ENCODE peak calls at places on chromosomes 1 and 21, in five cellular contexts. H, P, Q, F and S are unnamed samples.
A peak's percentile ranks its signal among the peaks of the same experiment; 100 is the strongest.

GRCh38 chr1:185157599-185158469 is 867 bp downstream of the SWT1 start:
- DNase-seq in H (no peak), P (peak; percentile 43), Q (no peak), F (peak; percentile 49), S (no peak)

GRCh38 chr1:220040028-220040596 is 6.2 kb downstream of the EPRS1 start:
- DNase-seq in H (no peak), P (no peak), Q (no peak), F (no peak), S (no peak)

GRCh38 chr21:44304846-44305245 is 5.0 kb downstream of the PFKL start:
- DNase-seq in H (peak; percentile 59), P (peak; percentile 55), Q (peak; percentile 39), F (peak; percentile 53), S (no peak)

GRCh38 chr1:147111381-147112130 is 60.7 kb downstream of the PRKAB2 start:
- DNase-seq in H (no peak), P (no peak), Q (no peak), F (no peak), S (no peak)

GRCh38 chr1:3298197-3298596 is 156.3 kb upstream of the ARHGEF16 start:
- DNase-seq in H (no peak), P (no peak), Q (no peak), F (no peak), S (no peak)

GRCh38 chr1:178512566-178513277 is at the start of gene TEX35:
- DNase-seq in H (no peak), P (no peak), Q (no peak), F (no peak), S (no peak)

GRCh38 chr1:238223067-238223640 is 332.4 kb upstream of the ZP4 start:
- DNase-seq in H (no peak), P (no peak), Q (no peak), F (no peak), S (no peak)

GRCh38 chr1:211345719-211346118 is 19.1 kb downstream of the TRAF5 start:
- DNase-seq in H (peak; percentile 80), P (peak; percentile 79), Q (peak; percentile 54), F (no peak), S (no peak)

GRCh38 chr1:150574260-150575071 is 4.9 kb downstream of the MCL1 start:
- DNase-seq in H (no peak), P (no peak), Q (no peak), F (no peak), S (no peak)

GRCh38 chr1:188769181-188769580 is 1708.5 kb downstream of the BRINP3 start:
- DNase-seq in H (peak; percentile 49), P (peak; percentile 65), Q (peak; percentile 43), F (no peak), S (no peak)

GRCh38 chr1:87898401-87898800 is 569.7 kb downstream of the LMO4 start:
- DNase-seq in H (no peak), P (no peak), Q (no peak), F (no peak), S (no peak)
- H3K9ac ChIP-seq in H (no peak overlapping the region), P (no peak overlapping the region), Q (no peak overlapping the region), F (no peak overlapping the region), S (peak overlapping the region; percentile 11)

GRCh38 chr21:18058731-18059398 is 185.8 kb upstream of the CHODL start:
- DNase-seq in H (no peak), P (no peak), Q (no peak), F (no peak), S (no peak)

GRCh38 chr21:18060402-18060801 is 184.2 kb upstream of the CHODL start:
- DNase-seq in H (no peak), P (no peak), Q (no peak), F (no peak), S (no peak)
- H3K9ac ChIP-seq in H (no peak overlapping the region), P (no peak overlapping the region), Q (no peak overlapping the region), F (no peak overlapping the region), S (no peak overlapping the region)

GRCh38 chr1:71465093-71465492 is 384.3 kb upstream of the ZRANB2 start:
- DNase-seq in H (no peak), P (no peak), Q (no peak), F (no peak), S (no peak)

GRCh38 chr1:71461416-71461815 is 380.6 kb upstream of the ZRANB2 start:
- DNase-seq in H (no peak), P (no peak), Q (no peak), F (no peak), S (no peak)

GRCh38 chr1:71464016-71464415 is 383.2 kb upstream of the ZRANB2 start:
- DNase-seq in H (no peak), P (no peak), Q (no peak), F (no peak), S (no peak)

GRCh38 chr1:71462247-71462646 is 381.4 kb upstream of the ZRANB2 start:
- DNase-seq in H (peak; percentile 87), P (peak; percentile 49), Q (peak; percentile 71), F (no peak), S (no peak)

DNA sequence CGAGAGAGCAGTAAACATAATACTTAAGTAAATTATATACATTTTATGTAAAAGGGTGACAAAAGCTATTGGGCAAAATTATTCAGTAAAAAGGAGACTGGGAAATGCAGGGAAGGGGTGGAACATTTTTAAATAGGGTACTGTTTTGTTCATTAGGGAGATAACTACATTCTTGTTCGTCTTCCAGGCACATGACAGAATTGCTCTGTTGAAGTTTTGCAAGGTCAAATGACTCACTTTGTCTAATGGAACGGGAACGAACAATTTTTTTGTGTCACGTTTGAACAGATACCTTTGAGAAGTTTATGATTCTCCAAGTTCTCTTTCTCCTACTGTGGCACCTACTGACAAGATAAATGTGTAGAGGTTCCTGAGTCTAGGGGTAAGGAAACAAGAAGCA is 382.3 kb upstream of the ZRANB2 start:
- DNase-seq in H (no peak), P (no peak), Q (no peak), F (no peak), S (no peak)
- H3K9ac ChIP-seq in H (no peak overlapping the region), P (no peak overlapping the region), Q (no peak overlapping the region), F (no peak overlapping the region), S (no peak overlapping the region)

GRCh38 chr1:26877326-26877725 is 12.8 kb downstream of the GPN2 start:
- DNase-seq in H (no peak), P (no peak), Q (no peak), F (no peak), S (no peak)

GRCh38 chr1:26874896-26875295 is 11.9 kb downstream of the SFN start:
- DNase-seq in H (no peak), P (peak; percentile 58), Q (no peak), F (no peak), S (no peak)

GRCh38 chr1:26882696-26883095 is 7.4 kb downstream of the GPN2 start:
- DNase-seq in H (no peak), P (no peak), Q (no peak), F (no peak), S (no peak)

GRCh38 chr1:26879793-26880192 is 10.3 kb downstream of the GPN2 start:
- DNase-seq in H (no peak), P (no peak), Q (no peak), F (no peak), S (no peak)
- H3K9ac ChIP-seq in H (no peak overlapping the region), P (no peak overlapping the region), Q (no peak overlapping the region), F (no peak overlapping the region), S (no peak overlapping the region)

GRCh38 chr1:9317591-9318331 is 25.1 kb downstream of the SPSB1 start:
- DNase-seq in H (no peak), P (no peak), Q (no peak), F (peak; percentile 83), S (no peak)
- H3K9ac ChIP-seq in H (no peak overlapping the region), P (no peak overlapping the region), Q (no peak overlapping the region), F (peak overlapping the region; percentile 7), S (no peak overlapping the region)

GRCh38 chr21:35236090-35236489 is 187.0 kb upstream of the RUNX1 start:
- DNase-seq in H (no peak), P (no peak), Q (no peak), F (no peak), S (no peak)

GRCh38 chr21:35238119-35238518 is 189.0 kb upstream of the RUNX1 start:
- DNase-seq in H (no peak), P (no peak), Q (no peak), F (no peak), S (no peak)

GRCh38 chr21:35237287-35237686 is 188.2 kb upstream of the RUNX1 start:
- DNase-seq in H (no peak), P (no peak), Q (no peak), F (no peak), S (no peak)

GRCh38 chr21:35243171-35243570 is 194.1 kb upstream of the RUNX1 start:
- DNase-seq in H (no peak), P (no peak), Q (no peak), F (no peak), S (no peak)

DNA sequence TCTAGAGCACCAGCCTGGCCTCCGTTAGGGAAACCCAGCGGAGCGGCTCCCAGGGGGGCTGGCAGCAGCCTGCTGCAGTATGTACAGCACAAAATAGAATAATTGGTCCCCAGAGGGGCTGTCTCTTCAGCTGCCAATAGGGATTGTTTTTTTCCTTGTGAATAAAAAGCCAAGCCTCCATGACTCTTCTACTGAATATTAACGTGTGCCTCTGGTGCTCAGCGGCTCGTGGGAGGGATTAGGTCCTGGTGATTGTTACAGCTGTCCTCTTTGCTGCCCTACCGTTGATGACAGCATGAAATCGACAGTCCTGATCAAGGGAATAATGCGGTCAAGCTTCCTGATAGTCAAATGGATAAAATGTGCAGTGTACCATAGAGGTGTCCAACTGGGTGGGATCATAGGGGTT is 190.7 kb upstream of the RUNX1 start:
- DNase-seq in H (no peak), P (no peak), Q (no peak), F (peak; percentile 6), S (no peak)
- H3K9ac ChIP-seq in H (no peak overlapping the region), P (no peak overlapping the region), Q (no peak overlapping the region), F (no peak overlapping the region), S (no peak overlapping the region)